ENCODE peak calls at places on chromosomes 5 and 9, in four cellular contexts. One of them, this sample, is unnamed.

GRCh38 chr5:5424736-5425135 is 2.3 kb downstream of the ICE1 start:
- DNase-seq in dorsolateral prefrontal cortex: no peak
- DNase-seq in IMR-90: no peak
- DNase-seq in fibroblast of pulmonary artery: peak
- DNase-seq in this sample: peak

GRCh38 chr5:159324986-159325385 is 5.3 kb downstream of the IL12B start:
- DNase-seq in dorsolateral prefrontal cortex: no peak
- DNase-seq in fibroblast of pulmonary artery: no peak
- DNase-seq in IMR-90: no peak
- DNase-seq in this sample: no peak

GRCh38 chr5:172370648-172371248 is 83.6 kb downstream of the SH3PXD2B start:
- DNase-seq in dorsolateral prefrontal cortex: no peak
- DNase-seq in IMR-90: peak
- DNase-seq in fibroblast of pulmonary artery: peak
- DNase-seq in this sample: peak

GRCh38 chr9:38227061-38227540 is 158.1 kb upstream of the SHB start:
- DNase-seq in IMR-90: peak
- DNase-seq in dorsolateral prefrontal cortex: no peak
- DNase-seq in fibroblast of pulmonary artery: peak
- DNase-seq in this sample: peak

GRCh38 chr9:123468541-123468940 is 112.5 kb downstream of the CRB2 start:
- DNase-seq in fibroblast of pulmonary artery: no peak
- DNase-seq in dorsolateral prefrontal cortex: no peak
- DNase-seq in IMR-90: no peak
- DNase-seq in this sample: no peak

GRCh38 chr5:60092671-60093422 is 199.3 kb upstream of the PDE4D start:
- DNase-seq in dorsolateral prefrontal cortex: no peak
- DNase-seq in fibroblast of pulmonary artery: peak
- DNase-seq in IMR-90: peak
- DNase-seq in this sample: peak

GRCh38 chr9:118829334-118829733 is 539.9 kb downstream of the BRINP1 start:
- DNase-seq in IMR-90: no peak
- DNase-seq in fibroblast of pulmonary artery: no peak
- DNase-seq in dorsolateral prefrontal cortex: no peak
- DNase-seq in this sample: no peak

GRCh38 chr5:173507171-173507570 is 109.3 kb downstream of the BOD1 start:
- DNase-seq in IMR-90: no peak
- DNase-seq in dorsolateral prefrontal cortex: no peak
- DNase-seq in fibroblast of pulmonary artery: no peak
- DNase-seq in this sample: no peak

GRCh38 chr9:107342762-107343161 is 59.7 kb downstream of the RAD23B start:
- DNase-seq in IMR-90: no peak
- DNase-seq in dorsolateral prefrontal cortex: no peak
- DNase-seq in fibroblast of pulmonary artery: no peak
- DNase-seq in this sample: no peak

GRCh38 chr5:109921735-109922395 is 232.1 kb downstream of the MAN2A1 start:
- DNase-seq in dorsolateral prefrontal cortex: no peak
- DNase-seq in IMR-90: no peak
- DNase-seq in fibroblast of pulmonary artery: no peak
- DNase-seq in this sample: no peak

GRCh38 chr9:96874947-96875459 is 20.7 kb upstream of the ZNF782 start:
- DNase-seq in dorsolateral prefrontal cortex: no peak
- DNase-seq in fibroblast of pulmonary artery: peak
- DNase-seq in IMR-90: peak
- DNase-seq in this sample: no peak

GRCh38 chr9:104682642-104683041 is 11.7 kb upstream of the OR13D1 start:
- DNase-seq in fibroblast of pulmonary artery: peak
- DNase-seq in dorsolateral prefrontal cortex: no peak
- DNase-seq in IMR-90: peak
- DNase-seq in this sample: peak

GRCh38 chr9:111481885-111482636 is 2.1 kb downstream of the ECPAS start:
- DNase-seq in IMR-90: peak
- DNase-seq in fibroblast of pulmonary artery: peak
- DNase-seq in dorsolateral prefrontal cortex: no peak
- DNase-seq in this sample: peak

GRCh38 chr9:99137225-99137624 is 32.3 kb downstream of the TGFBR1 start:
- DNase-seq in fibroblast of pulmonary artery: no peak
- DNase-seq in dorsolateral prefrontal cortex: no peak
- DNase-seq in IMR-90: no peak
- DNase-seq in this sample: no peak

GRCh38 chr5:10479226-10479721 is 37.6 kb downstream of the ROPN1L start:
- DNase-seq in IMR-90: peak
- DNase-seq in dorsolateral prefrontal cortex: no peak
- DNase-seq in fibroblast of pulmonary artery: peak
- DNase-seq in this sample: peak

GRCh38 chr9:112848316-112849151 is 42.1 kb downstream of the SLC46A2 start:
- DNase-seq in IMR-90: no peak
- DNase-seq in dorsolateral prefrontal cortex: no peak
- DNase-seq in fibroblast of pulmonary artery: peak
- DNase-seq in this sample: no peak

GRCh38 chr9:127916665-127917581 is at the start of gene ST6GALNAC4:
- DNase-seq in fibroblast of pulmonary artery: peak
- DNase-seq in dorsolateral prefrontal cortex: peak
- DNase-seq in IMR-90: peak
- DNase-seq in this sample: peak

GRCh38 chr9:127917603-127918002 is 762 bp upstream of the ST6GALNAC4 start:
- DNase-seq in IMR-90: no peak
- DNase-seq in fibroblast of pulmonary artery: no peak
- DNase-seq in dorsolateral prefrontal cortex: no peak
- DNase-seq in this sample: no peak

GRCh38 chr9:127920794-127921193 is 4.0 kb upstream of the ST6GALNAC4 start:
- DNase-seq in dorsolateral prefrontal cortex: no peak
- DNase-seq in IMR-90: no peak
- DNase-seq in fibroblast of pulmonary artery: no peak
- DNase-seq in this sample: no peak

GRCh38 chr9:127919253-127919815 is 2.5 kb upstream of the ST6GALNAC4 start:
- DNase-seq in dorsolateral prefrontal cortex: peak
- DNase-seq in IMR-90: peak
- DNase-seq in fibroblast of pulmonary artery: peak
- DNase-seq in this sample: peak

DNA sequence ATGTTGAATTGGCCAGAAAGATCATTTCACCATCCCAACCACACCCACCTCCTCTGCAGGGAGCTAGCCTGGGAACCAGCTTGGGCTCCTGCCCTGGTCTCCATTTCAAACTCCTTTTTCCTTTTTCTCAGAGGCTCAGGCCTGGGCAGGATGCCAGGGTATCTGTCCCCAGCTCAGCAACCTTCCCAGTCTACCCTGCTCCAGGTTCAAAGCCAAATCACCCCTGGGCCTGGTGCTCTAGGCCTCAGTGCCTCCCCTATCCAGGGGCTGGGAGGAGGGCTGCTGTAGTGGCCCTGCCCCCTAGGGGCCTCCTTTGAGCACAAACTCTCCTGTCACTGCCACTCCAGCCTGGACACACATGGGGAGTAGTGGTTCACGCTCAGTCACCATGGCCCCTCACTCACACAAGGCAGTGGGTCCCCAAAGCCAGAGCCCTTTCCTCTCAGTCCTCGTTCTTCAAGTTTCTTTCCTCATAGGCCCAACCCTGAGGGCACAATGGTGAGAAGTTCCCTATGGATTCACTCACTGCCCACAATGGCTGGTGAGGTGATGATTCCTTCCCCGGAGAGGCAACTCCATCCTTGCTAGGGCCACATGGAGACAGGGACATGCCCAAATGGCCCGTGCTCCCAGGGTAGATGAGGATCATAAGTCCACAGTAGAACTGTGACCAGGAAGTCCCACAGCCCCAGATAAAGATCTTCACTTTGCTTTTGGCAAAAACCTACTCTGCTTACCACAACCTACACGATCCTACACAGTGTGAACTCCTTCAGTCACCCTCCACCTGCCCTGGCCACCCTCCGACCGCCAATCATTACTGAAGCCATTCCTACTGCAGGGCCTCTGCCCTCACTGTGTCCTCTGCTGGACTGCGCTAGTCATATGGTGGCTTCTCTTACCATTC is 1.6 kb upstream of the ST6GALNAC4 start:
- DNase-seq in IMR-90: no peak
- DNase-seq in dorsolateral prefrontal cortex: no peak
- DNase-seq in fibroblast of pulmonary artery: peak
- DNase-seq in this sample: peak
- TF ChIP-seq CTCF in IMR-90: peak
- TF ChIP-seq CTCF in dorsolateral prefrontal cortex: no peak
- TF ChIP-seq CTCF in fibroblast of pulmonary artery: peak
- TF ChIP-seq CTCF in this sample: no peak

DNA sequence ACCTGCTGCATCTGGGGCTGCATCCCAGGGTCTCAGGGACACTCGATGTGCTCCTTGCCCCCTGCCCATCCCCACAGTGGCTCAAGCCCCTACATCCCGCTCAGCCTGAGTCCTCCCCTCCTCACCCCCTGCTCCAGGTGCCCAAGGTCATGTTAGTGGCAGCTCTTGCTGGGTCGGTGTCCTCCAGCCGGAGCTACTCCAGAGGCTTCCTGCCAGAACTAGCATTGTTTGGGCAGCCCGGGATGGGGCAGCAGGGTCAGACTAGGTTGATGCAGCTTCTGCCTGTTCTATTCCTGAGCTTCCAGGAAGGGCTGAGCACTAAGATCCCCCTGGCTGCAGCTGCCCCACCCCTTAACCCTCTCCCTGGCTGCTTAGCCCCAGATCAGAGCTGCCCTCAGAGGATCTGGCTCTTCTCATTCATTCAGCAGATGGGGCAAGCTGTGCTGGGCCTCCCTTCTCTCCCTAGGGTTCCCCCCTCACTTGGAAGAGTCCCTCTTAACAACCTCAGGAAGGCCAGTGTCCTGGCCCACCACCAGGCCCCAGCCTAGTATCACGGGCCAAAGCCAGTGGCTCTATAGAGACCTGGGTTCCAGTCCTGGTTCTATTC is 712 bp downstream of the RGS14 start:
- DNase-seq in fibroblast of pulmonary artery: no peak
- DNase-seq in dorsolateral prefrontal cortex: no peak
- DNase-seq in IMR-90: no peak
- DNase-seq in this sample: no peak
- H3K4me3 ChIP-seq in fibroblast of pulmonary artery: no peak
- H3K4me3 ChIP-seq in dorsolateral prefrontal cortex: peak
- H3K4me3 ChIP-seq in IMR-90: no peak
- H3K4me3 ChIP-seq in this sample: no peak

DNA sequence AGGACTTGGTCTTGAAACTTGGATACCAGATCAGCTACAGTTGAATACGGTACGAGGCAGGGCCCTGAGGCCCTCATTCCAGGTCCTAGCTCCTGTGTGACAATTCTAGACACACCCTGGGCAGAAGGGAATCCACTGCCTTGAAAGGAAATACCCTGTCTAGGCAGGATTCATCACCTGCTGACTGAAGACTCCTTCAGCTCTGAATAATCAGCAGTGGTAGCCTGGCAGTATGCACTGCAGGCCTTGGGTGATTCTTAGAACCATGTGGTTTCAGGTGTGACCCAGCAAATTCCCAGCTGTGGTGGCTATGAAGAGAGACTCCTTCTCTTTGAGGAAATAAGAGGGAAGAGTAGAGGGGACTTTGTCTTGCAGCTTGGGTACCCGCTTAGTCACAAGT is 17.2 kb upstream of the EFNA5 start:
- DNase-seq in IMR-90: no peak
- DNase-seq in dorsolateral prefrontal cortex: no peak
- DNase-seq in fibroblast of pulmonary artery: no peak
- DNase-seq in this sample: no peak
- TF ChIP-seq CTCF in IMR-90: no peak
- TF ChIP-seq CTCF in dorsolateral prefrontal cortex: no peak
- TF ChIP-seq CTCF in fibroblast of pulmonary artery: no peak
- TF ChIP-seq CTCF in this sample: no peak

GRCh38 chr5:55176176-55176818 is 3.3 kb upstream of the CDC20B start:
- DNase-seq in dorsolateral prefrontal cortex: no peak
- DNase-seq in fibroblast of pulmonary artery: no peak
- DNase-seq in IMR-90: no peak
- DNase-seq in this sample: no peak
- H3K4me3 ChIP-seq in dorsolateral prefrontal cortex: peak
- H3K4me3 ChIP-seq in fibroblast of pulmonary artery: no peak
- H3K4me3 ChIP-seq in IMR-90: peak
- H3K4me3 ChIP-seq in this sample: peak

DNA sequence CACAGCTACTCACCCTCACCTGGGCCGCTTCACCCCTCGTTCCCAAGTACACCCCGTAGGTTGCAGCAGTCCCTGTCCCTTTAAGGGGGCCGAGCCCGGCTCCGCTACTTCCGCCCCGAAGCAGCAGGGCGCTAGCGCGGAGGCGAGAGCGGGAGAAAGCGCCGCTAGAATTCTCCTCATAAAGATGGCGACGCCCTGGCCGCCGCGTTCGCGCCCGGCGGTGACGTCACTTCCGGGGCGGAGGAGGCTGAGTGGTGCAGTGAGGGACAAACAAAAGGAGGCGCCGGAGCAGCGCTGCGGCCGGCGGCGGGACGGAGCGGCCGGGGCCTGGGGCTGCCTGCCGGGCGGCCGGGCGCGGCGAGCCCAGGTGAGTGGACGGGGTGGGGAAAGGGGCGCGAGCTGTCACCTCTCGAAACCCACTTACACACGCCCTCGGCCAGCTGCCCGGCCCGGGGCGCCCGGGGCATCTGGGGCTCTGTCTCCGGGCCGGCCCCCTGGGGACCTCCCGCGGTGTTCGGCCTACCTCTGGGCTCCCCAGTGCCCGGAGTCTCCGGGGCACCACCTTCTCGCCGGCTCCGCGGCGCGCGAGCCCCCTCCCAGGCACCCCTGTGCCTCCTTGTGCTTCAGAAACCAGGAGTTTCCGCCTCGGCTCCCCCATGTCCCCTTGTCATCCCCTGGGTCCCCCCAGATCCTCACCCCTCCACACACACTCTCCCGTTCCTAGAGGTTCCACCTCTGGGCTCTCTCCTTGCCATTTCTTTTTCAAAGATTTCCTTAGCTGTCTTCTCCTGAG is at the start of the genes KYAT1 and LRRC8A:
- DNase-seq in dorsolateral prefrontal cortex: peak
- DNase-seq in IMR-90: peak
- DNase-seq in fibroblast of pulmonary artery: peak
- DNase-seq in this sample: peak
- TF ChIP-seq CTCF in dorsolateral prefrontal cortex: peak
- TF ChIP-seq CTCF in IMR-90: peak
- TF ChIP-seq CTCF in fibroblast of pulmonary artery: no peak
- TF ChIP-seq CTCF in this sample: no peak

DNA sequence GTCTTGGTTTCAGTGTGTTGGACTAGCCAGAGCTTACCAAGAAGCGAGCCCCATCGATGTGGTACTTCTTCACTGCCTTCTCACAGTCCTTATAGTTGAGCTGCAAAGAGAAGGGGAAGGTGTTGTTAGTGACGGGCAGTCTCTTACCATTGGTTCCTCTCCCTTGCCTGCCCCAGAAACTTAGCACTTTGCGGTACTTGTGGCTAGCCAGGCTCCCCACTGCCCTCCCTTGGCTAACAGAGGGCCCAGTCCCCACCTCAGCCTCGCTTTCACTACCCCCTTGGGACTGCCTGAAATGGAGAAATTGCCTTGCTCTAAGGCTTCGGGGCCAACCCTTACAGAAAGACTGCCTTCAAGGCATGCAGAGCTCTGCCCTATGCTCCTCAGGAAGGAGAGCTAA is 4.3 kb downstream of the LCP2 start:
- DNase-seq in dorsolateral prefrontal cortex: no peak
- DNase-seq in IMR-90: no peak
- DNase-seq in fibroblast of pulmonary artery: no peak
- DNase-seq in this sample: no peak
- H3K4me3 ChIP-seq in dorsolateral prefrontal cortex: peak
- H3K4me3 ChIP-seq in IMR-90: no peak
- H3K4me3 ChIP-seq in fibroblast of pulmonary artery: no peak
- H3K4me3 ChIP-seq in this sample: no peak

GRCh38 chr9:22447607-22448305 is 1.1 kb downstream of the DMRTA1 start:
- DNase-seq in IMR-90: no peak
- DNase-seq in fibroblast of pulmonary artery: no peak
- DNase-seq in dorsolateral prefrontal cortex: no peak
- DNase-seq in this sample: peak
- TF ChIP-seq CTCF in IMR-90: no peak
- TF ChIP-seq CTCF in fibroblast of pulmonary artery: no peak
- TF ChIP-seq CTCF in dorsolateral prefrontal cortex: no peak
- TF ChIP-seq CTCF in this sample: no peak

This sample was measured in fibroblast of the aortic adventitia.